ENCODE peak calls at places on chromosomes 3 and 15, in four cellular contexts. H is adrenal gland, S is body of pancreas, T is Peyer's patch. V is an unnamed sample.

GRCh38 chr15:60744826-60745225 is 265.9 kb upstream of the ICE2 start:
- DNase-seq in S (no peak), T (no peak), H (no peak), V (peak; percentile 81)

GRCh38 chr3:70849911-70850699 is 537.7 kb upstream of the MDFIC2 start:
- DNase-seq in T (no peak), S (no peak), H (peak; percentile 47), V (no peak)

GRCh38 chr15:87575896-87576295 is 680.6 kb downstream of the NTRK3 start:
- DNase-seq in T (no peak), H (no peak), S (no peak), V (no peak)

GRCh38 chr15:67049351-67050044 is 15.9 kb upstream of the SMAD3 start:
- DNase-seq in H (no peak), T (no peak), S (peak; percentile 57), V (no peak)

GRCh38 chr3:48543271-48543866 is 13.2 kb downstream of the PFKFB4 start:
- DNase-seq in T (no peak), S (no peak), H (no peak), V (no peak)

GRCh38 chr15:95684693-95685115 is 645.8 kb upstream of the NR2F2 start:
- DNase-seq in H (peak; percentile 20), S (no peak), T (no peak), V (no peak)

GRCh38 chr3:45730409-45731154 is 41.4 kb downstream of the SACM1L start:
- DNase-seq in S (no peak), T (no peak), H (no peak), V (no peak)

GRCh38 chr15:57218826-57219576 is 157.3 kb upstream of the CGNL1 start:
- DNase-seq in S (no peak), T (no peak), H (no peak), V (no peak)

GRCh38 chr3:184129012-184129411 is 6.1 kb upstream of the EIF2B5 start:
- DNase-seq in T (no peak), S (peak; percentile 26), H (no peak), V (no peak)

GRCh38 chr3:32577621-32578556 is 7.2 kb upstream of the DYNC1LI1 start:
- DNase-seq in S (no peak), T (peak; percentile 39), H (peak; percentile 22), V (no peak)

GRCh38 chr3:28467414-28467813 is 118.8 kb upstream of the AZI2 start:
- DNase-seq in S (no peak), H (no peak), T (no peak), V (no peak)

GRCh38 chr3:181880339-181880738 is 168.6 kb downstream of the SOX2 start:
- DNase-seq in H (no peak), T (no peak), S (no peak), V (no peak)

GRCh38 chr15:97504031-97504430 is 456.5 kb upstream of the ARRDC4 start:
- DNase-seq in H (no peak), S (no peak), T (no peak), V (no peak)

GRCh38 chr15:40759961-40760360 is 3.9 kb upstream of the GCHFR start:
- DNase-seq in H (no peak), S (no peak), T (no peak), V (no peak)

DNA sequence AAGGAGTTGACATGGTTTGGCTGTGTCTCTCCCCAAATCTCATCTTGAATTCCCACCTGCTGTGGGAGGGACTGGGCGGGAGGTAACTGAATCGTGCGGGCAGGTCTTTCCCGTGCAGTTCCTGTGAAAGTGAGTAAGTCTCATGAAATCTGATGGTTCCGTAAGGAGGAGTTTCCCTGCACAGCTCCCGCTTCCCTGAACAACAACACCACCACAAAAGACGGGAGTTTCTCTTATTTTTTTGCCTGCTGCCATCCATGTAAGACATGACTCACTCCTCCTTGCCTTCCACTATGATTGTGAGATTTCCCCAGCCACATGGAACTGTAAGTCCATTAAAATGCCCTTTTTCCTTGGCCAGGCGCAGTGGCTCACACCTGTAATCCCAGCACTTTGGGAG is 22.7 kb downstream of the XXYLT1 start:
- DNase-seq in H (no peak), S (no peak), T (no peak), V (no peak)
- H3K4me3 ChIP-seq in H (no peak overlapping the region), S (no peak overlapping the region), T (no peak overlapping the region), V (no peak overlapping the region)

GRCh38 chr3:142151828-142152227 is 2.5 kb upstream of the TFDP2 start:
- DNase-seq in S (no peak), H (no peak), T (no peak), V (no peak)

GRCh38 chr3:142150271-142150670 is 927 bp upstream of the TFDP2 start:
- DNase-seq in T (no peak), H (no peak), S (no peak), V (no peak)

GRCh38 chr3:142152349-142152748 is 3.0 kb upstream of the TFDP2 start:
- DNase-seq in S (peak; percentile 23), H (no peak), T (no peak), V (no peak)

GRCh38 chr3:142151240-142151639 is 1.9 kb upstream of the TFDP2 start:
- DNase-seq in H (no peak), S (no peak), T (no peak), V (no peak)

GRCh38 chr3:142154186-142154585 is 4.8 kb upstream of the TFDP2 start:
- DNase-seq in T (no peak), S (no peak), H (no peak), V (no peak)
- TF ChIP-seq CTCF in T (no peak), S (no peak), H (no peak), V (no peak)

DNA sequence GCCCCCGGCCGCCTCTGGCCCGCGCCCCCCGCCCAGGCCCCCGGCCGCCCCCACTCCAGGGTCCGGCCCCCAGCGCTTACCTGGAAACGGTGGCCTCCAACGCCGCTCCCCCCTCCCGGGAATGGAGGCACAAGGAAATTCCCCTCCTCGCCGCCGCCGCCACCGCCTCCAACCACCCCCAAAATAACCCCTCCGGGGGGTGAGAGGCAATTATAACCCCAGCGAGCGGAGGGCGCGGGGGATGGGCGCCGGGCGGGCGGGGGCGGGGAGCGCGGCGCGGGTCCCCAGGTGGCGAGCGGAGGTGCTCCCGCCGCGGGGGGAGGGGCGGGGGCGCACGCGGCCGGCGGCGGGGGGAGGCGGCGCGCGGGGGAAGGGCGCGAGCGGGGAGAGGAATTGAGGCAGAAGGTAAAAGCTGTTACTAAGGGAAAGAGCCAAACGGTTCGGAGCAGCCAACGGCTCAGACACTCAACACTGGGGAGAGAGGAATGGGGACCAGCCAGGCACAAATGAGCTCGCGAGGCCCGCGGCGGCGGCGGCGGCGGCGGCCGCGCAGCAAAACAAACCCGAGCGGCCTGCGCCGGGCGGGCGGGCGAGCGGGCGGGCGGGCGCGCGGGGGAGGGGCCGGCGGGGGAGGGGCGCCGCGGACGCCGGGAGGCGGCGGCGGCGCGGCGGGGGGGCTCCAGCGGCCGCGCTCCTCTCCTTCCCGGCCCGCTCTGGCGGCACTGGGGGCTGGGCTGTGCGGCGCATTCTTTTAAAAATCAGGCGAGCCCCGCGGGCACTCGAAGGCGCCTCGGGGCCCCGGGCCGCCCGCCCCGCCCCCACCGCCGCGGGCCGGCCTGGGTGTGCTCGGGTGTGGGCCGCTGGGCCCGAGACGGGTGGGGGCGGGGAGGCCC is at the start of gene TBL1XR1:
- DNase-seq in H (peak; percentile 91), T (peak; percentile 89), S (peak; percentile 95), V (peak; percentile 94)
- TF ChIP-seq POLR2A in H (peak; percentile 55), T (no peak), S (peak; percentile 67), V (no peak)

GRCh38 chr15:93086791-93087190 is 2.2 kb downstream of the RGMA start:
- DNase-seq in S (no peak), T (no peak), H (no peak), V (no peak)
- H3K4me3 ChIP-seq in S (no peak overlapping the region), T (no peak overlapping the region), H (no peak overlapping the region), V (no peak overlapping the region)

GRCh38 chr3:14288833-14289451 is 110.3 kb downstream of the LSM3 start:
- DNase-seq in H (no peak), S (no peak), T (no peak), V (no peak)
- TF ChIP-seq CTCF in H (no peak), S (no peak), T (no peak), V (no peak)